ENCODE peak calls at places on chromosomes 1 and 21, in four cellular contexts. Z, I, Q and W are unnamed samples. For H3K36me3, the result is how much of the 10 kb centered on the place peaks cover.

GRCh38 chr1:203521071-203521794 is 27.3 kb downstream of the OPTC start:
- DNase-seq in I (no peak), Z (no peak), Q (no peak), W (no peak)

GRCh38 chr1:236766506-236766905 is 28.6 kb upstream of the MTR start:
- DNase-seq in Z (no peak), I (no peak), Q (no peak), W (no peak)

GRCh38 chr21:28516996-28517592 is 475.6 kb downstream of the LTN1 start:
- DNase-seq in I (peak), Z (peak), Q (peak), W (peak)

GRCh38 chr1:194171596-194171995 is 985.2 kb upstream of the B3GALT2 start:
- DNase-seq in Z (no peak), I (no peak), Q (no peak), W (no peak)

GRCh38 chr1:162680419-162681126 is 48.3 kb downstream of the DDR2 start:
- DNase-seq in Q (peak), Z (no peak), I (no peak), W (no peak)

GRCh38 chr21:31117046-31117916 is 79.0 kb upstream of the KRTAP19-8 start:
- DNase-seq in I (no peak), Z (no peak), Q (no peak), W (no peak)

GRCh38 chr1:160137216-160137862 is 14.1 kb upstream of the ATP1A4 start:
- DNase-seq in I (no peak), Q (no peak), Z (no peak), W (no peak)

GRCh38 chr1:15465674-15466073 is 9.1 kb downstream of the CELA2A start:
- DNase-seq in I (no peak), Q (no peak), Z (no peak), W (no peak)

GRCh38 chr21:29771491-29772066 is 168.2 kb downstream of the GRIK1 start:
- DNase-seq in Q (no peak), Z (no peak), I (no peak), W (no peak)
- H3K36me3 ChIP-seq in Q (under half), Z (under half), I (under half), W (under half)

GRCh38 chr21:35342440-35342839 is 293.3 kb upstream of the RUNX1 start:
- DNase-seq in Z (no peak), Q (no peak), I (peak), W (no peak)
- TF ChIP-seq TCF12 in Z (no peak), Q (no peak), I (no peak), W (no peak)

GRCh38 chr1:65670518-65670917 is 122.2 kb upstream of the PDE4B start:
- DNase-seq in I (no peak), Z (no peak), Q (no peak), W (no peak)

DNA sequence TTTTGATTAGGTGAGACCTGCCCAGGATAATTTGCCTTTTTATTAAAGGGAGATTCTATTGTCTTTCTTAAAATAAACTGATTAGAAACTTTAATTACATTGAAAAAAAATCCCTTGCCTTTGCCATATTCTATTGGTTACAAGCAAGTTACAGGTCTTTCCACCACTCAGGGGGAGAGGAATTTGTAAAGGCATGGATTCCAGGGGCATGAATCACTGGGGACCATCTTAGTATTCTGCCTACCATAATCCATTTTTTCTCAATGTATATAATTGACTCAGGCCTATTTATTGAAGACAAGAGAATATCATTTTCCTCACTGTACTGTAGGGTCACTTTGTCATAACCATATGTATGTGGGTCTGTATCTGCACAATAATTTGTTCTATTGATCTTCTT is 124.3 kb upstream of the PDE4B start:
- DNase-seq in Q (no peak), I (no peak), Z (no peak), W (no peak)
- TF ChIP-seq SIN3A in Q (no peak), I (no peak), Z (no peak), W (no peak)

DNA sequence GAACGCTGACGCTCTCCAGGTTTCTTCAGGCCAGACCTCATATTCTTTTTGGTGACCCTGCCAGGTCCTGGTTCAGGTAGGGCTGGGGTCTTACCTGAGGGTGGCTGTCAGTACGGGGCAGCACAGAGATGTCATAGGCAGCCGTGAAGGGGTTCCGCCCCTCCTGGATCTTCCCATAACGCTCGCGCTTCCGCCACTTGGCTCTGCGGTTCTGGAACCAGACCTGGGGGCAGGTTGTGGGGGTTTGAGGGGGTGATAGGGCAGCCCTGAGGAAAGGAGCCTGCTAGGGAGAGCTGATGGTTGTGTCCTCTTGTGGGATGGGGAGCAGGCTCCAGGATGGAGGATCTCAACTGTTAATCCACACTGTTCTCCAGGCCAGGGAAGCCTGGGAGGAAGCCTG is 9.1 kb downstream of the ALX3 start:
- DNase-seq in Q (no peak), I (no peak), Z (no peak), W (no peak)
- H3K36me3 ChIP-seq in Q (under half), I (under half), Z (under half), W (under half)